ENCODE peak calls at places on chromosomes 16 and 17, in nine cellular contexts. V is brain microvascular endothelial cell; B is lower lobe of right lung; O is left ventricle myocardium inferior; L is endodermal cell; M is small intestine; K is effector memory CD4-positive, alpha-beta T cell; X is GM23338; U is ascending aorta. Q is an unnamed sample. For H3K36me3, the result is how much of the 10 kb centered on the place peaks cover.

GRCh38 chr16:25192096-25192495 is 24.7 kb upstream of the AQP8 start:
- DNase-seq in M (no peak), X (no peak), K (no peak), U (no peak), B (no peak), O (no peak), L (no peak), V (no peak), Q (no peak)

GRCh38 chr16:23146877-23147601 is 2.2 kb downstream of the USP31 start:
- DNase-seq in V (no peak), B (no peak), M (no peak), X (no peak), K (no peak), L (no peak), O (no peak), U (no peak), Q (no peak)

GRCh38 chr17:975321-975982 is 4.1 kb downstream of the NXN start:
- DNase-seq in U (no peak), L (no peak), B (peak), X (no peak), O (no peak), K (no peak), M (no peak), V (no peak), Q (no peak)

GRCh38 chr17:20302191-20302917 is 165.0 kb downstream of the LGALS9B start:
- DNase-seq in X (no peak), L (peak), O (no peak), M (no peak), K (no peak), B (no peak), U (no peak), V (no peak), Q (peak)

GRCh38 chr17:57107498-57108101 is 22.6 kb downstream of the AKAP1 start:
- DNase-seq in B (peak), O (no peak), K (no peak), U (no peak), L (peak), M (peak), X (no peak), V (no peak), Q (peak)

GRCh38 chr16:71431176-71431575 is 10.7 kb downstream of the TLE7 start:
- DNase-seq in K (no peak), L (no peak), U (no peak), X (no peak), O (no peak), B (no peak), M (no peak), V (no peak), Q (no peak)

GRCh38 chr16:46607529-46607928 is 13.7 kb downstream of the SHCBP1 start:
- DNase-seq in O (no peak), B (no peak), L (no peak), M (peak), U (no peak), V (no peak), X (peak), K (no peak), Q (no peak)

GRCh38 chr16:31474173-31474714 is 2.3 kb downstream of the TGFB1I1 start:
- DNase-seq in V (peak), X (no peak), L (no peak), K (no peak), M (no peak), O (no peak), U (no peak), B (no peak), Q (no peak)

GRCh38 chr16:64481497-64481896 is 640.4 kb downstream of the CDH11 start:
- DNase-seq in V (no peak), L (no peak), X (no peak), O (no peak), U (no peak), M (no peak), B (no peak), K (no peak), Q (no peak)

GRCh38 chr17:72977768-72978417 is 114.6 kb downstream of the SLC39A11 start:
- DNase-seq in B (no peak), O (no peak), K (no peak), U (no peak), V (peak), L (no peak), X (no peak), M (peak), Q (no peak)

GRCh38 chr16:88558457-88559442 is 11.5 kb upstream of the ZC3H18 start:
- DNase-seq in L (peak), X (peak), V (peak), U (no peak), M (peak), K (no peak), O (peak), B (peak), Q (peak)

GRCh38 chr17:29615048-29615385 is 7.7 kb downstream of the CORO6 start:
- DNase-seq in L (no peak), U (no peak), X (peak), B (peak), V (no peak), M (peak), K (peak), O (no peak), Q (no peak)

GRCh38 chr17:79182176-79183160 is 107.8 kb downstream of the ENGASE start:
- DNase-seq in O (no peak), L (peak), M (no peak), K (no peak), V (no peak), X (peak), B (no peak), U (no peak), Q (no peak)

GRCh38 chr16:21666772-21667171 is 3.0 kb downstream of the OTOA start:
- DNase-seq in M (no peak), B (no peak), U (no peak), O (no peak), X (peak), V (no peak), K (no peak), L (peak), Q (no peak)

GRCh38 chr16:2971985-2972784 is 3.0 kb downstream of the PAQR4 start:
- DNase-seq in X (no peak), O (no peak), K (no peak), V (no peak), M (no peak), L (no peak), B (no peak), U (no peak), Q (no peak)

GRCh38 chr16:57815987-57816745 is 13.9 kb upstream of the KIFC3 start:
- DNase-seq in M (peak), L (peak), X (peak), U (peak), K (peak), B (peak), O (peak), V (peak), Q (peak)

GRCh38 chr17:14748036-14748715 is 447.3 kb downstream of the HS3ST3B1 start:
- DNase-seq in U (no peak), M (no peak), K (no peak), V (no peak), X (no peak), B (peak), L (no peak), O (no peak), Q (no peak)

GRCh38 chr16:89686520-89687091 is at the start of gene CDK10:
- DNase-seq in O (peak), V (peak), M (peak), B (peak), K (peak), U (peak), L (peak), X (peak), Q (peak)

GRCh38 chr17:19332371-19333131 is 30.0 kb downstream of the B9D1 start:
- DNase-seq in M (no peak), L (no peak), X (no peak), O (no peak), U (peak), B (no peak), V (no peak), K (no peak), Q (no peak)

GRCh38 chr16:55015181-55015913 is 84.7 kb downstream of the IRX5 start:
- DNase-seq in K (no peak), M (no peak), V (no peak), U (no peak), O (no peak), L (no peak), X (no peak), B (no peak), Q (no peak)

GRCh38 chr17:20010099-20010863 is 1.1 kb downstream of the SPECC1 start:
- DNase-seq in U (no peak), O (peak), L (peak), K (no peak), M (peak), B (no peak), X (peak), V (peak), Q (peak)

GRCh38 chr17:1484586-1485310 is 7.7 kb downstream of the MYO1C start:
- DNase-seq in K (peak), M (peak), B (peak), V (no peak), O (peak), L (peak), X (peak), U (no peak), Q (peak)

GRCh38 chr16:83771306-83771942 is 36.4 kb upstream of the HSBP1 start:
- DNase-seq in L (no peak), M (no peak), B (no peak), K (no peak), X (no peak), O (peak), U (no peak), V (no peak), Q (no peak)

GRCh38 chr17:18000044-18000443 is 27.4 kb downstream of the DRC3 start:
- DNase-seq in O (no peak), V (no peak), X (no peak), K (no peak), L (no peak), B (no peak), U (no peak), M (peak), Q (no peak)

GRCh38 chr17:74466785-74467158 is 338 bp downstream of the CD300A start:
- DNase-seq in M (no peak), L (no peak), K (no peak), O (no peak), X (no peak), B (no peak), U (no peak), V (no peak), Q (no peak)

GRCh38 chr17:74465378-74466110 is 890 bp upstream of the CD300A start:
- DNase-seq in U (no peak), X (no peak), L (no peak), K (no peak), O (no peak), B (no peak), M (no peak), V (no peak), Q (no peak)

GRCh38 chr17:74464730-74465377 is 1.6 kb upstream of the CD300A start:
- DNase-seq in B (no peak), M (no peak), X (no peak), K (no peak), U (no peak), O (no peak), V (no peak), L (no peak), Q (no peak)

GRCh38 chr17:74467221-74467951 is 952 bp downstream of the CD300A start:
- DNase-seq in V (no peak), M (no peak), X (peak), B (no peak), O (no peak), K (no peak), U (no peak), L (no peak), Q (no peak)

DNA sequence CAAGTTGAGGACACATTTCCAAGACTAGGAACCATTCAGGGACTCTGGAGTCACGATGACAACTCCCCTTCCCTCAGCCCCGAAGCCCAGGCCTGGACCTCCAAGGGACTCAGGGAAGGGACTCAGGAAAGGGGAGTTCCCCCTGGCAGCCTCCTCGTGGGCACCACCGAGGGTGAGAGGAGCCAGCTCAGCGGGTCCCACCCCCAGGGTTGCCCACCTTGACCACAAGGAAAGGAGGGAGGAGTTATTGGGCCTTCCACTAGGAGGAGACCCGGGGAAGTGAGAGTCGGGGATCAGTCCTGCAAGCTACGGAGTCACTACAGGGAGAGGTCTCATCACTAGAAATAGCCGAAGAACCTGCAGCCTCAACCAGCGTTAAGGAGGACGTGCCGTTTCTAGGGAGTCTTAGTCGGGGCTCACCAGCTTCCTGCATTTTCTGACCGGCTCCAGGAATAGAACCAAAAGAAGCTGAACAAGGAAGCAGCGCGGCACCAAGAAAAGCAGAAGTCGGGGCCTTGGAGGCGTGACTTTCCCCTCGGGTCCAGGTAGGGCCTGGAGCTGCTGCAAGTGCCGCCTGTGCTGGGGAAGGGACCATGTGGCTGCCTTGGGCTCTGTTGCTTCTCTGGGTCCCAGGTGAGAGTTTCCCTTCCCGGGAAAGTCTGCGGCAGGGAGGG is at the start of gene CD300A:
- DNase-seq in K (no peak), X (peak), L (no peak), V (no peak), U (no peak), M (no peak), B (peak), O (peak), Q (no peak)
- H3K4me3 ChIP-seq in K (peak), X (peak), L (no peak), V (no peak), U (peak), M (peak), B (peak), O (peak), Q (no peak)

GRCh38 chr16:11688520-11688886 is 20.2 kb downstream of the SNN start:
- DNase-seq in O (no peak), X (no peak), V (no peak), L (no peak), B (no peak), M (no peak), U (no peak), K (no peak), Q (peak)
- H3K36me3 ChIP-seq in O (half or more), X (under half), V (half or more), L (half or more), B (half or more), M (under half), U (half or more), K (half or more), Q (half or more)

DNA sequence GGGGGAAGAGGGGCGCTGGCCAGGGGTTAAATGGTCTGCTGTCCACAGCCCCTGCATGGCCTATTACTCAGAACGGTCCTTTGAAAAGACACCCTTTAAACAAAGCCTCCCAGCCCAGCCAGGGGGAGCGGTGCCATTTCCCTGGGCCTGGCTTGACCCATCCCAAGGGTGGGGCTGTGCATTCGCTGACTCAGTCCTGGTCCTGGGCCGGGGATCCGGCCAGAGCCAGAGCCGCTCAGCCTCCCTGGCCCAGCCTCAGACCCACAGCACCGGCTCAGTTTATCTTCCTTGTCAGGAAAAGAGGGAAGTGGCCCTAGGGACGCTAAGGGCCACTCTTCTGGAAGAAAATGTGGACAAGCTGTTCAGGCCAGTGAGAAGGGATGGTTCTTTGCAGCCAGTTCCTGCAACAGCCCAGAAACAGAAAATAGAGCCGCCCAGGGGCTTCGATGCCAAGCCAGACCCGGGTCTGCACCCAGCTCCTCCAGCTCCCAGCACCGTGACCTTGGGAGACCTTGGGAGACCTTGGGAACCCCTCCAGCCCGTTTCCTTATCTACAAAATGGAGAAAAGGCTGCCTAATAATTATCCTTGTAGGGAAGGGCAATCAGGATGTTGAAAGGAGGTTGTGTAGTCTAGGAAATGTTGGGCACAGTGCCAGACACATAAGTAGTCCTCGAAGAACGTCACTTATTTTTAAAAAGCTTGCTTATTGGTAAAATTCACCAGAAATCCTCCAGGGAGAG is 82.5 kb downstream of the ZDHHC7 start:
- DNase-seq in L (no peak), O (peak), X (no peak), M (peak), K (no peak), U (peak), V (no peak), B (no peak), Q (no peak)
- H3K27ac ChIP-seq in L (no peak), O (peak), X (no peak), M (no peak), K (no peak), U (peak), V (no peak), B (no peak), Q (no peak)

GRCh38 chr16:27235938-27236245 is 32.6 kb downstream of the KDM8 start:
- DNase-seq in M (no peak), V (no peak), U (no peak), O (no peak), B (peak), L (no peak), K (no peak), X (no peak), Q (no peak)
- H3K4me3 ChIP-seq in M (no peak), V (no peak), U (no peak), O (no peak), B (no peak), L (no peak), K (no peak), X (no peak), Q (no peak)

GRCh38 chr17:4182043-4182442 is 39.0 kb downstream of the CYB5D2 start:
- DNase-seq in B (no peak), O (no peak), K (no peak), U (no peak), V (no peak), X (no peak), M (no peak), L (no peak), Q (no peak)

GRCh38 chr17:4179071-4179470 is 36.1 kb downstream of the CYB5D2 start:
- DNase-seq in X (no peak), O (no peak), K (no peak), U (no peak), V (no peak), M (no peak), B (no peak), L (no peak), Q (no peak)

GRCh38 chr17:4178651-4179050 is 35.7 kb downstream of the CYB5D2 start:
- DNase-seq in L (no peak), X (no peak), U (no peak), K (no peak), B (no peak), O (no peak), V (no peak), M (no peak), Q (no peak)

GRCh38 chr17:4177732-4178131 is 34.7 kb downstream of the CYB5D2 start:
- DNase-seq in X (no peak), B (no peak), U (no peak), M (no peak), V (no peak), K (no peak), L (no peak), O (no peak), Q (no peak)

DNA sequence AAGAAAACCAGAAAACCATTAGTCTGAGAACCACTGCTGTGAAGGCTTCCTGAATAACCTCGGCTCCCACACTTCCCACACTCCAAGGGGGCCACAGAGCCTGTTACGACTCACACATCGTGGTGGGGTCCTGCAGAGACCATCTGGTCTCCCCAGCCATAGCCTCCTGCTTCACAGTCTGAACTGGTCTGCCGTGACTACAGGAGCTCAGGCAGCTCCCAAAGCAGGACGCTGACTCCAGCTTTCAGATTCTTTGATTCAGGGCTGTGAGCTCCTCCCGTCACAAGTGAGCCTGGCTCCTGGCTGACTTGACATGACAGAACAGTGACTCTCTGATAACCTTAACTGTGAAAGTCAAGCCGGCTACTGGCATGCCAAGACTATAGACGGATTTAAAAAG is 37.8 kb downstream of the CYB5D2 start:
- DNase-seq in K (no peak), X (no peak), L (no peak), V (peak), U (no peak), M (no peak), B (no peak), O (peak), Q (no peak)
- H3K36me3 ChIP-seq in K (half or more), X (half or more), L (half or more), V (half or more), U (half or more), M (under half), B (half or more), O (half or more), Q (half or more)

GRCh38 chr17:7249830-7250229 is 1.7 kb downstream of the CTDNEP1 start:
- DNase-seq in L (no peak), U (no peak), M (no peak), B (no peak), K (no peak), X (no peak), V (no peak), O (no peak), Q (no peak)

GRCh38 chr17:7251330-7252175 is at the start of gene CTDNEP1:
- DNase-seq in X (peak), K (peak), O (peak), L (peak), B (peak), V (peak), M (peak), U (peak), Q (peak)

GRCh38 chr17:7249219-7249618 is 2.3 kb downstream of the CTDNEP1 start:
- DNase-seq in L (no peak), K (no peak), B (no peak), X (no peak), V (no peak), O (no peak), U (no peak), M (no peak), Q (no peak)

GRCh38 chr17:7252176-7253043 is at the start of gene ELP5:
- DNase-seq in B (peak), O (peak), M (peak), K (peak), V (peak), U (peak), X (peak), L (peak), Q (peak)

DNA sequence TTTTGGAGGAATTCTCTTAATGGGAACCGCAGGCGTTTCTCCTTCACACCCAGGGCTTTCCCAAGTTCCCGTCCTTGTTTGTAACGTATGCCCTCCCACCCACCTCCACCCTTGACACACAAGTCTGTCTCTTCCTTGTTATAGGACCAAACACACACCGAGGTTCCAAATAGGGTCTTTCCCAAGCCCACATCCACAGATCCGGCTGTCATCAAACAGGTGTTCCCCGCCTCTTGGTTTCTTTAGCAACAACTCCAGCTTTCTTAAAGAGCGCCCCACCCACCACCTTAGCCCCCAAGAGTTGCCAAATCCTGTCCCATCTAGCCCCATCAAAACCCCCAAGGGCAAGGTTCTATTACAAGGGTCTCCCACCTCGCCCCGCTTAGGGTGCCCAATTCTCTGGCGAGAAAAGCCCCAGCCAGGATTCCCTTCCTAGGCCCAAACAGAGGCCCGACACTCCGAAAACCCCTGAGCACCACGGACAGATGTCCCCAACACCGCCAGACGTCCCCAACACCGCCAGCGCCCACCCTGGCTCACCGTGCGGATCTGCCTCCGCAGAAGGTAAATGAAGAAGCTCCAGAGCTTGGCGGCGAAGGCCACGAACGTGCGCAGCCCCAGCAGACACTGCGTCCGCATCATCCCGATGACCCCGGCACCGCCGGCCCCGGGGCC is 742 bp downstream of the CTDNEP1 start:
- DNase-seq in X (peak), O (no peak), K (no peak), B (no peak), M (no peak), L (peak), U (no peak), V (no peak), Q (no peak)
- H3K27ac ChIP-seq in X (peak), O (peak), K (peak), B (peak), M (peak), L (no peak), U (peak), V (peak), Q (peak)

Q was measured in SJSA1.